ENCODE peak calls at places on chromosomes 4 and X, in nine cellular contexts. X, F, C, K, Z, I, E, Y and D are unnamed samples.

GRCh38 chr4:22456291-22456690 is 59.6 kb downstream of the ADGRA3 start:
- DNase-seq in X (no peak), F (no peak), C (no peak), K (no peak), Z (no peak), I (no peak), E (no peak), Y (no peak), D (no peak)

GRCh38 chr4:102780476-102781144 is 19.8 kb upstream of the MANBA start:
- DNase-seq in X (no peak), F (no peak), C (no peak), K (no peak), Z (peak), I (peak), E (no peak), Y (peak), D (no peak)

GRCh38 chr4:47598320-47598719 is 113.2 kb downstream of the ATP10D start:
- DNase-seq in X (no peak), F (no peak), C (no peak), K (no peak), Z (no peak), I (no peak), E (no peak), Y (no peak), D (no peak)

GRCh38 chrX:28223469-28223868 is 242.2 kb upstream of the DCAF8L1 start:
- DNase-seq in X (no peak), F (no peak), C (no peak), K (no peak), Z (no peak), I (no peak), E (no peak), Y (no peak), D (no peak)

GRCh38 chrX:48509619-48510018 is 827 bp downstream of the PORCN start:
- DNase-seq in X (no peak), F (no peak), C (no peak), K (no peak), Z (no peak), I (no peak), E (no peak), Y (no peak), D (no peak)

GRCh38 chr4:113958766-113959540 is 20.5 kb downstream of the ARSJ start:
- DNase-seq in X (peak), F (no peak), C (peak), K (no peak), Z (peak), I (peak), E (peak), Y (peak), D (no peak)

GRCh38 chr4:100797356-100797755 is 279.5 kb upstream of the EMCN start:
- DNase-seq in X (no peak), F (no peak), C (no peak), K (no peak), Z (no peak), I (no peak), E (no peak), Y (no peak), D (no peak)

GRCh38 chrX:150503898-150504219 is 64.6 kb upstream of the MTM1 start:
- DNase-seq in X (no peak), F (no peak), C (peak), K (peak), Z (no peak), I (no peak), E (no peak), Y (no peak), D (no peak)

GRCh38 chr4:972651-973424 is 531 bp downstream of the DGKQ start:
- DNase-seq in X (no peak), F (no peak), C (no peak), K (peak), Z (no peak), I (no peak), E (no peak), Y (no peak), D (no peak)

GRCh38 chr4:28176942-28177341 is 1316.3 kb downstream of the STIM2 start:
- DNase-seq in X (no peak), F (no peak), C (no peak), K (no peak), Z (no peak), I (no peak), E (no peak), Y (no peak), D (no peak)

GRCh38 chrX:56113785-56114436 is 118.2 kb upstream of the KLF8 start:
- DNase-seq in X (no peak), F (no peak), C (no peak), K (peak), Z (no peak), I (no peak), E (no peak), Y (no peak), D (no peak)

GRCh38 chr4:183430987-183431347 is 13.5 kb upstream of the CDKN2AIP start:
- DNase-seq in X (no peak), F (no peak), C (no peak), K (no peak), Z (no peak), I (no peak), E (no peak), Y (no peak), D (no peak)

GRCh38 chr4:95641571-95641970 is 92.8 kb upstream of the UNC5C start:
- DNase-seq in X (no peak), F (no peak), C (no peak), K (no peak), Z (no peak), I (no peak), E (no peak), Y (no peak), D (no peak)